ENCODE peak calls at places on chromosomes 7 and 10, in ten cellular contexts. S is brain microvascular endothelial cell; T is dorsolateral prefrontal cortex; C is adrenal gland; I is CD8-positive, alpha-beta T cell; K is fibroblast of lung; F is cardiac muscle cell; X is heart left ventricle; A is GM12878; D is A549. J is an unnamed sample.

GRCh38 chr10:124640538-124641231 is 103.5 kb downstream of the FAM53B start:
- DNase-seq in S (no peak), T (no peak), C (no peak), I (no peak), K (no peak), F (no peak), X (no peak), A (peak), D (no peak), J (no peak)

GRCh38 chr7:157587487-157588270 is 250.9 kb downstream of the DNAJB6 start:
- DNase-seq in S (no peak), T (no peak), C (no peak), I (no peak), K (no peak), F (no peak), X (peak), A (no peak), D (no peak), J (no peak)

GRCh38 chr10:25815999-25816768 is 117.8 kb upstream of the MYO3A start:
- DNase-seq in S (peak), T (no peak), C (no peak), I (no peak), K (peak), F (no peak), X (no peak), A (no peak), D (no peak), J (no peak)

GRCh38 chr10:71660313-71660712 is 59.3 kb downstream of the C10orf105 start:
- DNase-seq in S (no peak), T (no peak), C (no peak), I (no peak), K (no peak), F (no peak), X (no peak), A (no peak), D (no peak), J (no peak)

GRCh38 chr10:71753091-71753959 is 20.0 kb downstream of the VSIR start:
- DNase-seq in S (no peak), T (no peak), C (peak), I (no peak), K (no peak), F (peak), X (peak), A (no peak), D (no peak), J (peak)

GRCh38 chr7:103989785-103990775 is 622 bp upstream of the RELN start:
- DNase-seq in S (peak), T (no peak), C (no peak), I (no peak), K (peak), F (peak), X (no peak), A (no peak), D (peak), J (no peak)

GRCh38 chr10:13223241-13223640 is 10.9 kb downstream of the UCMA start:
- DNase-seq in S (no peak), T (no peak), C (no peak), I (no peak), K (no peak), F (no peak), X (no peak), A (no peak), D (no peak), J (no peak)

GRCh38 chr7:91098566-91098965 is 165.7 kb upstream of the FZD1 start:
- DNase-seq in S (peak), T (no peak), C (no peak), I (no peak), K (peak), F (no peak), X (no peak), A (no peak), D (no peak), J (no peak)

GRCh38 chr7:90212149-90212495 is 582 bp downstream of the STEAP2 start:
- DNase-seq in S (no peak), T (no peak), C (peak), I (no peak), K (no peak), F (no peak), X (no peak), A (no peak), D (peak), J (no peak)

GRCh38 chr10:78700816-78701520 is 367.8 kb upstream of the ZMIZ1 start:
- DNase-seq in S (no peak), T (no peak), C (no peak), I (no peak), K (no peak), F (no peak), X (no peak), A (no peak), D (no peak), J (no peak)

GRCh38 chr10:73410897-73411296 is 3.0 kb downstream of the ANXA7 start:
- DNase-seq in S (no peak), T (no peak), C (no peak), I (no peak), K (no peak), F (no peak), X (no peak), A (no peak), D (no peak), J (no peak)

GRCh38 chr10:1508096-1508495 is 229.2 kb downstream of the ADARB2 start:
- DNase-seq in S (no peak), T (no peak), C (no peak), I (no peak), K (no peak), F (no peak), X (no peak), A (no peak), D (no peak), J (no peak)

GRCh38 chr7:55548295-55548731 is 24.0 kb downstream of the VOPP1 start:
- DNase-seq in S (no peak), T (no peak), C (no peak), I (no peak), K (no peak), F (no peak), X (no peak), A (no peak), D (no peak), J (no peak)

GRCh38 chr10:17473228-17473950 is 19.0 kb upstream of the ST8SIA6 start:
- DNase-seq in S (no peak), T (no peak), C (no peak), I (no peak), K (no peak), F (no peak), X (no peak), A (no peak), D (no peak), J (no peak)

GRCh38 chr10:75202321-75203096 is 8.1 kb upstream of the VDAC2 start:
- DNase-seq in S (peak), T (no peak), C (peak), I (no peak), K (peak), F (no peak), X (peak), A (no peak), D (peak), J (peak)

GRCh38 chr7:138898255-138898654 is 82.9 kb downstream of the KIAA1549 start:
- DNase-seq in S (no peak), T (no peak), C (no peak), I (no peak), K (no peak), F (no peak), X (no peak), A (peak), D (no peak), J (no peak)

GRCh38 chr10:28763471-28763870 is 86.2 kb downstream of the BAMBI start:
- DNase-seq in S (no peak), T (no peak), C (no peak), I (no peak), K (peak), F (no peak), X (no peak), A (no peak), D (no peak), J (no peak)

GRCh38 chr10:21030096-21030495 is 133.0 kb upstream of the NEBL start:
- DNase-seq in S (peak), T (no peak), C (peak), I (no peak), K (peak), F (no peak), X (no peak), A (no peak), D (peak), J (no peak)

GRCh38 chr7:44449531-44449930 is 40.9 kb downstream of the NUDCD3 start:
- DNase-seq in S (no peak), T (no peak), C (no peak), I (no peak), K (peak), F (no peak), X (no peak), A (no peak), D (no peak), J (no peak)

GRCh38 chr7:128827971-128828711 is 2.1 kb upstream of the FLNC start:
- DNase-seq in S (peak), T (no peak), C (no peak), I (no peak), K (peak), F (peak), X (no peak), A (no peak), D (no peak), J (peak)

GRCh38 chr10:88932539-88933256 is 19.9 kb downstream of the ACTA2 start:
- DNase-seq in S (peak), T (no peak), C (peak), I (no peak), K (peak), F (peak), X (no peak), A (no peak), D (peak), J (peak)

GRCh38 chr7:128704909-128705308 is 32.8 kb downstream of the GARIN1A start:
- DNase-seq in S (no peak), T (no peak), C (no peak), I (no peak), K (no peak), F (no peak), X (no peak), A (no peak), D (no peak), J (no peak)

GRCh38 chr10:45509491-45509890 is 135.5 kb downstream of the ALOX5 start:
- DNase-seq in S (no peak), T (no peak), C (no peak), I (no peak), K (no peak), F (no peak), X (no peak), A (no peak), D (no peak), J (no peak)

GRCh38 chr7:135282621-135283295 is 49.1 kb downstream of the STRA8 start:
- DNase-seq in S (peak), T (no peak), C (no peak), I (no peak), K (peak), F (no peak), X (no peak), A (no peak), D (no peak), J (no peak)

DNA sequence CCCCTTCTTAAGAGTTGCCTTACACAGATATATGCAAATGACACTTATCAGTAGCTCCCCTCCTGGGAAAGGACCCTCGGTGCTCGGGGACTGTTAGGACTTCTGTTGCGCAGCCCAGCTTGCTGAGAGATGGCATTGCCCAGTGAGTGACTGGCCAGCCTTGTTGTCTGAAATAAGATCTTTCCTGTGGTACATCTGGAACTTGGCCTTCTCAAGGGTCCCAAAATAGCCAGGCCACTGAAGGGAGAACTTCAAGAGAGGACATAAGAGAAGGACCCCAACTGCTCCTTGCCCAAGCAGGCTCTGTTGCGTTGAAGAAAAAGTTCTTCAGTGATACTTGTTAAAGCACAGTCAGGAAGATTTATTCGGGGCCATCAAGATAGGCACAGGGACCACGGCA is 17.3 kb downstream of the BAG3 start:
- DNase-seq in S (no peak), T (no peak), C (no peak), I (no peak), K (no peak), F (no peak), X (no peak), A (no peak), D (no peak), J (no peak)
- H3K4me3 ChIP-seq in S (no peak), T (no peak), C (no peak), I (no peak), K (no peak), F (no peak), X (no peak), A (no peak), D (no peak), J (no peak)

GRCh38 chr10:122505885-122506284 is 44.5 kb downstream of the HTRA1 start:
- DNase-seq in S (no peak), T (no peak), C (no peak), I (no peak), K (no peak), F (no peak), X (no peak), A (no peak), D (no peak), J (no peak)
- H3K27ac ChIP-seq in S (no peak), T (peak), C (no peak), I (no peak), K (no peak), F (no peak), X (no peak), A (no peak), D (no peak), J (no peak)

GRCh38 chr7:39091774-39092173 is 114.1 kb downstream of the POU6F2 start:
- DNase-seq in S (no peak), T (no peak), C (no peak), I (no peak), K (no peak), F (no peak), X (no peak), A (no peak), D (no peak), J (no peak)

GRCh38 chr7:39089194-39089593 is 111.5 kb downstream of the POU6F2 start:
- DNase-seq in S (no peak), T (no peak), C (no peak), I (no peak), K (no peak), F (no peak), X (no peak), A (no peak), D (no peak), J (no peak)

GRCh38 chr7:39085590-39086049 is 107.9 kb downstream of the POU6F2 start:
- DNase-seq in S (peak), T (peak), C (peak), I (no peak), K (no peak), F (peak), X (no peak), A (no peak), D (no peak), J (no peak)

GRCh38 chr7:39086638-39087360 is 109.1 kb downstream of the POU6F2 start:
- DNase-seq in S (no peak), T (no peak), C (no peak), I (no peak), K (no peak), F (no peak), X (no peak), A (no peak), D (no peak), J (no peak)

DNA sequence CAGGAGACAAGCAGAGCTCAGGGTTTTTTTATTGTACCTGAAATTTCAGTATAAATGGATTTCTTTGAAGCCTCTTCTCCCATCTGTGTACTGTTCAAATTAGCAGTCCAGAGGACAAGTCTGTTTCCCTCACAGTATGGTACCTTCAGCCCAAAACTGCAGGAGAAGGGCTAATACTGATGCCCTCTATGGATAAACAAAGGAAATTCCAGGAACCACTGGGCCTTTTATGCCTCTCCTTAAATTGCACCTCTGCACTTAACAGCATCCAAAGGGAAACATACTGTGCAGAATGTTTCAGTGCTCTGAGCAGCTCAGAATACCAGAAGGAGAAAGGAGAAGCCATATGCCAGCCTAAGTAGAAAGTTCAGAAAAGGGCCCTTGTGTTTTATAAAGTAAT is 111.0 kb downstream of the POU6F2 start:
- DNase-seq in S (no peak), T (no peak), C (no peak), I (no peak), K (no peak), F (no peak), X (no peak), A (no peak), D (no peak), J (no peak)
- TF ChIP-seq CTCF in S (no peak), T (no peak), C (no peak), I (no peak), K (no peak), F (no peak), X (no peak), A (no peak), D (no peak), J (no peak)

GRCh38 chr10:27636816-27637215 is 108.8 kb downstream of the MKX start:
- DNase-seq in S (no peak), T (no peak), C (no peak), I (no peak), K (no peak), F (no peak), X (no peak), A (no peak), D (no peak), J (no peak)
- H3K4me3 ChIP-seq in S (no peak), T (no peak), C (no peak), I (no peak), K (no peak), F (no peak), X (no peak), A (no peak), D (no peak), J (no peak)

GRCh38 chr7:151416921-151417320 is 7.1 kb upstream of the WDR86 start:
- DNase-seq in S (peak), T (no peak), C (no peak), I (no peak), K (no peak), F (no peak), X (no peak), A (no peak), D (no peak), J (no peak)

GRCh38 chr7:151413241-151413640 is 3.4 kb upstream of the WDR86 start:
- DNase-seq in S (no peak), T (no peak), C (no peak), I (no peak), K (no peak), F (no peak), X (no peak), A (no peak), D (no peak), J (no peak)

GRCh38 chr7:151416135-151416740 is 6.4 kb upstream of the WDR86 start:
- DNase-seq in S (no peak), T (no peak), C (no peak), I (no peak), K (no peak), F (no peak), X (no peak), A (no peak), D (no peak), J (no peak)

GRCh38 chr7:151412318-151412717 is 2.5 kb upstream of the WDR86 start:
- DNase-seq in S (no peak), T (no peak), C (no peak), I (no peak), K (no peak), F (no peak), X (no peak), A (no peak), D (no peak), J (no peak)

DNA sequence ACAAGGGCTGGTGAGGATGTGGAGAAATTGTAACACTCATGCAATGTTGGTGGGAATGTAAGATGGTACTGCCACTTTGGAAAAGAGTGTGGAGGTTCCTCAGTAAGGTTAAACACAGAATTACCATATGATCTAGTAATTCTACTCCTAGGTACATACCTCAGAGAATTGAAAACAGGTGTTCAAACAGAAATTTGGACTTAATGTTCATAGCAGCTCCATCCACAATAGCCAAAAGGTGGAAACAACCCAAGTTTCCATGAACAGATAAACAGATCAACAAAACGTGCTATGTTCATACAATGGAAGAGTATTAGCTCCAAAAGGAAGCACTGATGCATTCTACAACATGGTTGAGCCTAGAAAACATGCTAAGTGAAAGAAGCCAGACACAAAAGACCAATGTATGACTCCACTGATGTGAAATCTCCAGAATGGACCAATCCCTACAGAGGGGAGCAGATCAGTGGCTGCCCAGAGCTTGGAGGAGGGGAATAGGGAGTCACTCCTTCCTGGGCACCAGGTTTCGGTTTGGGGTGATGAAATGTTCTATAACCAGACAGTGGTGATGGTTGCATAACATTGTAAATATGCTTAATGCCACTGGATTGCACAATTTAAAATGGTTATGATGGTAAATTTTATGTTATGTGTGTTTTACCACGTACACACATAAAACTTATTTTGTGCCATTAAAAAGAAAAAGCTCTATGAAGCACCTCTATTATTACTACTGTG is 5.7 kb upstream of the WDR86 start:
- DNase-seq in S (no peak), T (no peak), C (no peak), I (no peak), K (no peak), F (no peak), X (no peak), A (no peak), D (no peak), J (no peak)
- H3K27ac ChIP-seq in S (no peak), T (no peak), C (no peak), I (no peak), K (no peak), F (no peak), X (no peak), A (no peak), D (peak), J (no peak)

GRCh38 chr10:23319835-23320234 is 24.8 kb downstream of the C10orf67 start:
- DNase-seq in S (no peak), T (no peak), C (no peak), I (no peak), K (no peak), F (no peak), X (no peak), A (no peak), D (no peak), J (no peak)

GRCh38 chr10:23315966-23316365 is 28.6 kb downstream of the C10orf67 start:
- DNase-seq in S (no peak), T (no peak), C (no peak), I (no peak), K (no peak), F (no peak), X (no peak), A (no peak), D (no peak), J (no peak)

GRCh38 chr10:23316406-23316805 is 28.2 kb downstream of the C10orf67 start:
- DNase-seq in S (no peak), T (no peak), C (no peak), I (no peak), K (no peak), F (no peak), X (no peak), A (no peak), D (no peak), J (no peak)

GRCh38 chr10:23310443-23310842 is 34.2 kb downstream of the C10orf67 start:
- DNase-seq in S (no peak), T (no peak), C (no peak), I (no peak), K (peak), F (peak), X (no peak), A (no peak), D (no peak), J (no peak)

DNA sequence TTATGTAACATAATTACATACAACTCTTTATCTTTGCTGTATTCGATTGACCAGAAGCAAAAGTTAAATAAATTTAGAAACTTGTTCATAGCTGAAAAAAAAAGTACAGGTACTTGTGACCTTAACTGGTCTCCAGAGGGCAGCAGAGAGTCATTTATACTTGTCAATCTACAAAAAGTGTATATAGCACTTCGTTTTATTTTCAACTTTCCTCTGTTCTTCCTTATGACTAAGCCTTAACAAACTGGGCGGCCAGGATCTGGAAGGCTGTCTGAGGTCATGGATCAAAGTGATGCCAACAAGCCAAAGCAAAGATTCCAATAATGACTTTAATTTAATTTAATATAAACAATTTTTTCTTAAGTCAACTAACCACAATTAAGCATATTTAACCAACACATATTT is 29.8 kb downstream of the C10orf67 start:
- DNase-seq in S (peak), T (no peak), C (peak), I (no peak), K (peak), F (peak), X (no peak), A (peak), D (peak), J (no peak)
- TF ChIP-seq CTCF in S (peak), T (peak), C (peak), I (peak), K (peak), F (peak), X (peak), A (peak), D (peak), J (peak)

GRCh38 chr7:47795631-47796030 is 152.6 kb downstream of the PKD1L1 start:
- DNase-seq in S (peak), T (no peak), C (no peak), I (no peak), K (peak), F (no peak), X (no peak), A (no peak), D (no peak), J (no peak)
- H3K4me3 ChIP-seq in S (no peak), T (no peak), C (no peak), I (no peak), K (no peak), F (no peak), X (no peak), A (no peak), D (no peak), J (no peak)